ENCODE peak calls at places on chromosomes 5 and 9, in eight cellular contexts. One of them, this sample, is unnamed.

GRCh38 chr9:91143642-91144041 is 218.1 kb downstream of the AUH start:
- DNase-seq in pancreas: no peak
- DNase-seq in A549: no peak
- DNase-seq in BJ: no peak
- DNase-seq in upper lobe of left lung: no peak
- DNase-seq in sigmoid colon: no peak
- DNase-seq in fibroblast of mammary gland: no peak
- DNase-seq in neural progenitor cell: no peak
- DNase-seq in this sample: no peak

GRCh38 chr5:175444060-175444904 is at the start of gene DRD1:
- DNase-seq in upper lobe of left lung: peak
- DNase-seq in BJ: no peak
- DNase-seq in fibroblast of mammary gland: peak
- DNase-seq in A549: peak
- DNase-seq in sigmoid colon: no peak
- DNase-seq in pancreas: no peak
- DNase-seq in neural progenitor cell: peak
- DNase-seq in this sample: peak

GRCh38 chr5:59040007-59040803 is 457.3 kb downstream of the RAB3C start:
- DNase-seq in neural progenitor cell: no peak
- DNase-seq in upper lobe of left lung: no peak
- DNase-seq in A549: peak
- DNase-seq in fibroblast of mammary gland: peak
- DNase-seq in BJ: no peak
- DNase-seq in sigmoid colon: no peak
- DNase-seq in pancreas: no peak
- DNase-seq in this sample: peak

GRCh38 chr9:121700165-121700830 is 48.9 kb downstream of the DAB2IP start:
- DNase-seq in sigmoid colon: peak
- DNase-seq in fibroblast of mammary gland: peak
- DNase-seq in A549: peak
- DNase-seq in neural progenitor cell: peak
- DNase-seq in BJ: no peak
- DNase-seq in upper lobe of left lung: no peak
- DNase-seq in pancreas: peak
- DNase-seq in this sample: peak

GRCh38 chr9:87567566-87567965 is 69.9 kb downstream of the DAPK1 start:
- DNase-seq in BJ: no peak
- DNase-seq in neural progenitor cell: no peak
- DNase-seq in upper lobe of left lung: no peak
- DNase-seq in sigmoid colon: no peak
- DNase-seq in A549: no peak
- DNase-seq in pancreas: no peak
- DNase-seq in fibroblast of mammary gland: peak
- DNase-seq in this sample: no peak

GRCh38 chr5:10469253-10470030 is 27.8 kb downstream of the ROPN1L start:
- DNase-seq in A549: no peak
- DNase-seq in BJ: peak
- DNase-seq in pancreas: no peak
- DNase-seq in neural progenitor cell: no peak
- DNase-seq in upper lobe of left lung: no peak
- DNase-seq in fibroblast of mammary gland: peak
- DNase-seq in sigmoid colon: no peak
- DNase-seq in this sample: no peak

GRCh38 chr9:4700932-4701331 is 21.6 kb downstream of the CDC37L1 start:
- DNase-seq in A549: no peak
- DNase-seq in sigmoid colon: no peak
- DNase-seq in neural progenitor cell: no peak
- DNase-seq in BJ: no peak
- DNase-seq in upper lobe of left lung: no peak
- DNase-seq in pancreas: no peak
- DNase-seq in fibroblast of mammary gland: no peak
- DNase-seq in this sample: no peak

GRCh38 chr9:101034222-101034621 is 5.7 kb downstream of the PLPPR1 start:
- DNase-seq in A549: no peak
- DNase-seq in pancreas: no peak
- DNase-seq in neural progenitor cell: no peak
- DNase-seq in fibroblast of mammary gland: no peak
- DNase-seq in upper lobe of left lung: no peak
- DNase-seq in sigmoid colon: no peak
- DNase-seq in BJ: no peak
- DNase-seq in this sample: no peak

GRCh38 chr5:93887678-93888077 is 146.3 kb upstream of the POU5F2 start:
- DNase-seq in fibroblast of mammary gland: no peak
- DNase-seq in A549: no peak
- DNase-seq in sigmoid colon: no peak
- DNase-seq in upper lobe of left lung: no peak
- DNase-seq in BJ: no peak
- DNase-seq in neural progenitor cell: no peak
- DNase-seq in pancreas: no peak
- DNase-seq in this sample: no peak

GRCh38 chr5:95972196-95972595 is 10.5 kb upstream of the ELL2 start:
- DNase-seq in upper lobe of left lung: no peak
- DNase-seq in sigmoid colon: no peak
- DNase-seq in fibroblast of mammary gland: no peak
- DNase-seq in neural progenitor cell: no peak
- DNase-seq in A549: no peak
- DNase-seq in pancreas: no peak
- DNase-seq in BJ: no peak
- DNase-seq in this sample: no peak

GRCh38 chr5:6822068-6822467 is 108.8 kb downstream of the TENT4A start:
- DNase-seq in BJ: no peak
- DNase-seq in sigmoid colon: no peak
- DNase-seq in upper lobe of left lung: no peak
- DNase-seq in pancreas: no peak
- DNase-seq in neural progenitor cell: no peak
- DNase-seq in A549: no peak
- DNase-seq in fibroblast of mammary gland: no peak
- DNase-seq in this sample: no peak

GRCh38 chr9:133475292-133475941 is 3.5 kb downstream of the SLC2A6 start:
- DNase-seq in neural progenitor cell: no peak
- DNase-seq in pancreas: no peak
- DNase-seq in upper lobe of left lung: peak
- DNase-seq in sigmoid colon: no peak
- DNase-seq in fibroblast of mammary gland: no peak
- DNase-seq in BJ: no peak
- DNase-seq in A549: no peak
- DNase-seq in this sample: no peak

GRCh38 chr5:14594378-14595074 is 12.9 kb downstream of the OTULINL start:
- DNase-seq in sigmoid colon: no peak
- DNase-seq in upper lobe of left lung: peak
- DNase-seq in neural progenitor cell: no peak
- DNase-seq in fibroblast of mammary gland: no peak
- DNase-seq in pancreas: no peak
- DNase-seq in BJ: no peak
- DNase-seq in A549: no peak
- DNase-seq in this sample: no peak

GRCh38 chr5:171581756-171582155 is 162.3 kb downstream of the FGF18 start:
- DNase-seq in A549: no peak
- DNase-seq in neural progenitor cell: no peak
- DNase-seq in fibroblast of mammary gland: no peak
- DNase-seq in pancreas: no peak
- DNase-seq in upper lobe of left lung: no peak
- DNase-seq in BJ: no peak
- DNase-seq in sigmoid colon: no peak
- DNase-seq in this sample: no peak

GRCh38 chr5:86838078-86838477 is 220.3 kb downstream of the COX7C start:
- DNase-seq in neural progenitor cell: no peak
- DNase-seq in sigmoid colon: no peak
- DNase-seq in pancreas: no peak
- DNase-seq in A549: no peak
- DNase-seq in fibroblast of mammary gland: peak
- DNase-seq in BJ: no peak
- DNase-seq in upper lobe of left lung: no peak
- DNase-seq in this sample: no peak
- H3K4me3 ChIP-seq in neural progenitor cell: no peak
- H3K4me3 ChIP-seq in sigmoid colon: no peak
- H3K4me3 ChIP-seq in pancreas: no peak
- H3K4me3 ChIP-seq in A549: no peak
- H3K4me3 ChIP-seq in fibroblast of mammary gland: no peak
- H3K4me3 ChIP-seq in BJ: no peak
- H3K4me3 ChIP-seq in upper lobe of left lung: no peak
- H3K4me3 ChIP-seq in this sample: no peak

GRCh38 chr5:911601-912000 is 18.9 kb downstream of the TRIP13 start:
- DNase-seq in pancreas: no peak
- DNase-seq in sigmoid colon: no peak
- DNase-seq in fibroblast of mammary gland: peak
- DNase-seq in upper lobe of left lung: no peak
- DNase-seq in neural progenitor cell: no peak
- DNase-seq in A549: peak
- DNase-seq in BJ: no peak
- DNase-seq in this sample: peak

GRCh38 chr5:914612-915011 is 21.9 kb downstream of the TRIP13 start:
- DNase-seq in fibroblast of mammary gland: no peak
- DNase-seq in neural progenitor cell: no peak
- DNase-seq in upper lobe of left lung: no peak
- DNase-seq in sigmoid colon: no peak
- DNase-seq in A549: no peak
- DNase-seq in BJ: no peak
- DNase-seq in pancreas: no peak
- DNase-seq in this sample: no peak

GRCh38 chr5:910769-911160 is 18.1 kb downstream of the TRIP13 start:
- DNase-seq in sigmoid colon: no peak
- DNase-seq in BJ: no peak
- DNase-seq in neural progenitor cell: no peak
- DNase-seq in pancreas: no peak
- DNase-seq in fibroblast of mammary gland: no peak
- DNase-seq in upper lobe of left lung: peak
- DNase-seq in A549: no peak
- DNase-seq in this sample: no peak

GRCh38 chr5:914174-914573 is 21.5 kb downstream of the TRIP13 start:
- DNase-seq in BJ: no peak
- DNase-seq in neural progenitor cell: no peak
- DNase-seq in A549: no peak
- DNase-seq in pancreas: no peak
- DNase-seq in sigmoid colon: no peak
- DNase-seq in upper lobe of left lung: no peak
- DNase-seq in fibroblast of mammary gland: no peak
- DNase-seq in this sample: no peak

DNA sequence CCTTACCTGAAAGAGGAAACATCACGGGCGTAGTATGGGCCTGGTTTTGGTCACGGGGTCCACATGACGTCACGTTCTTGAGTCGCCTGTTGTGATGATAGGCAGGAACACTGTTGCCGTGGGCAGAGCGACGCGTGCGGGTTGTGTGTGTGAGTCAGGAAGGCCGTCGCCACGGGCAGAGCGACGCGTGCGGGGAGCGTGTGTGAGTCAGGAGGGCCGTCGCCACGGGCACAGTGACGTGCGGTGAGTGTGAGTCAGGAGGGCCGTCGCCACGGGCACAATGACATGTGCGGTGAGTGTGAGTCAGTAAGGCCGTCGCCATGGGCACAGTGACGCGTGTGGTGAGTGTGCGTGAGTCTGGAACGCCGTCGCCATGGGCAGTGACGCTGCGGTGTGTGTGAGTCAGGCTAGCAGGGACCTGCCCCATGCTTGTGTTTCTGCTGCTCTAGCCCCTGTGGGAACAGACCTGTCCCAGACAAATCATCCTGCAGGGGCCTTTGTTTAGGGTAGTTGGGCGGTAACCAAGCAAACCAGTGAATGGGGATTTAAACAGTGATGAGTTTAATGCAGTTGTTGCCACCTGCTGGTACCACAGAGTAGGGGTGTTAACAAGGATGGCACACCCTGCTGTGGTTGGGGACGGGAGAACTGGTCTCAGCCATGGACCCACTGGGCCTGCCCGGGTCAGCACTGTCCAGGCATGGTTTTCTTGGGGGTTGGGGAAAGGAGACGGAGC is 19.8 kb downstream of the TRIP13 start:
- DNase-seq in A549: peak
- DNase-seq in BJ: peak
- DNase-seq in neural progenitor cell: peak
- DNase-seq in sigmoid colon: no peak
- DNase-seq in pancreas: no peak
- DNase-seq in upper lobe of left lung: peak
- DNase-seq in fibroblast of mammary gland: peak
- DNase-seq in this sample: peak
- TF ChIP-seq CTCF in A549: peak
- TF ChIP-seq CTCF in BJ: no peak
- TF ChIP-seq CTCF in neural progenitor cell: peak
- TF ChIP-seq CTCF in sigmoid colon: no peak
- TF ChIP-seq CTCF in pancreas: no peak
- TF ChIP-seq CTCF in upper lobe of left lung: no peak
- TF ChIP-seq CTCF in fibroblast of mammary gland: no peak
- TF ChIP-seq CTCF in this sample: peak

DNA sequence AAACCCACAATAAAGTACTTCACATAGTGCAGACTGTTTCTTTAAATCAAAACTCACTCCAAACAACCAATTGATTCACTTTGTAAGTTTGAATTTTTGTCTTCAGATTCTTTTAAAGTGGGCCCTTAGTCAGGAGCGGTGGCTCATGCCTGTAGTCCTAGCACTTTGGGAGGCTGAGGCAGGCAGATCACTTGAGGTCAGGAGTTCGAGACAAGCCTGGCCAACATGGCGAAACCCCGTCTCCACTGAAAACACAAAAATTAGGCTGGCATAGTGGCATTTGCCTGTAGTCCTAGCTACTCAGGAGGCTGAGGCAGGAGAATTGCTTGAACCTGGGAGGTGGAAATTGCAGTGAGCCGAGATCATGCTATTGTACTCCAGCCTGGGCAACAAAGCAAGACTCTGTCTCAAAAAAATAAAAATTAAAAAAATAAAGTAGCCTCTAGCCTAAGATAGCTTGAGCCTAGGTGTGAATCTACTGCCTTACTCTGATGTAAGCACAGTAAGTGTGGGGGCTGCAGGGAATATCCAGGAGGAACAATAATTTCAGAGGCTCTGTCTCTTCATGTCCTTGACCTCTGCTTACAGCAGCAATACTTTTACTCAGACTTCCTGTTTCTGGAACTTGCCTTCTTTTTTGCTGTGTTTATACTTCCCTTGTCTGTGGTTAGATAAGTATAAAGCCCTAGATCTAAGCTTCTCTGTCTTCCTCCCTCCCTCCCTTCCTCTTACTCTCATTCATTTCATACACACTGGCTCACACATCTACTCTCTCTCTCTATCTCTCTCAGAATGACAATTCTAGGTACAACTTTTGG is at the start of gene IL7R:
- DNase-seq in BJ: no peak
- DNase-seq in neural progenitor cell: no peak
- DNase-seq in upper lobe of left lung: no peak
- DNase-seq in sigmoid colon: no peak
- DNase-seq in pancreas: no peak
- DNase-seq in A549: no peak
- DNase-seq in fibroblast of mammary gland: no peak
- DNase-seq in this sample: peak
- H3K4me3 ChIP-seq in BJ: peak
- H3K4me3 ChIP-seq in neural progenitor cell: no peak
- H3K4me3 ChIP-seq in upper lobe of left lung: no peak
- H3K4me3 ChIP-seq in sigmoid colon: no peak
- H3K4me3 ChIP-seq in pancreas: no peak
- H3K4me3 ChIP-seq in A549: no peak
- H3K4me3 ChIP-seq in fibroblast of mammary gland: no peak
- H3K4me3 ChIP-seq in this sample: no peak

DNA sequence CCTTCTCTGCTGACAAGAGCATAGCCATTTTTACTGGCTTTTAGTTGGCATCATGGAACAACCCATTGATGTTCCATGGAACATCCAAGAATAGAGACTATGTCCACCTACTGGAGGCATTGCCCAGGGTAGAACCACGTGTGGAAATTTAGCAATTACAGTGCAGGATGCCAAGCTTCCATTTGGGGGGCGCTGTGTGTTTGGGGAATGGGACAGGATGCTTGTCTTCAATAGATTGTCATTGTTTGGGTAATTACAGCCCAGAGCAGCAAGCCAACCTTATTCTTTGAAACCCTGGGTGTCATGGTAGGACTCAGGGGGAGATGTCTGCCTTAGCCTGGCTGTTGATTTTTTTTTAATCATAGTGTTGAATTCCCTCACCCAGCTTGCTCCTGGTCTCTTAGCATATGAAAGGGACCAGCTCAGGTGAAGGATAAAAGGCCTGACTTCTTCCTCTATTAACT is 171.1 kb downstream of the DOCK2 start:
- DNase-seq in fibroblast of mammary gland: no peak
- DNase-seq in neural progenitor cell: peak
- DNase-seq in sigmoid colon: no peak
- DNase-seq in A549: no peak
- DNase-seq in upper lobe of left lung: no peak
- DNase-seq in pancreas: no peak
- DNase-seq in BJ: no peak
- DNase-seq in this sample: no peak
- TF ChIP-seq CTCF in fibroblast of mammary gland: no peak
- TF ChIP-seq CTCF in neural progenitor cell: peak
- TF ChIP-seq CTCF in sigmoid colon: no peak
- TF ChIP-seq CTCF in A549: no peak
- TF ChIP-seq CTCF in upper lobe of left lung: no peak
- TF ChIP-seq CTCF in pancreas: no peak
- TF ChIP-seq CTCF in BJ: no peak
- TF ChIP-seq CTCF in this sample: no peak